ENCODE peak calls at places on chromosomes 13 and 19, in seven cellular contexts. X is CD8-positive, alpha-beta memory T cell; O is EL; L is activated effector memory CD4-positive, alpha-beta T cell treated with Interleukin-2 at 50 U/mL for 16 hours; B is GM12892; R is stimulated activated CD8-positive, alpha-beta memory T cell treated with anti-CD3 and anti-CD28 coated beads, Interleukin-15, amount 100 ng/mL, for 24 hours; G is suprapubic skin. I is an unnamed sample.

GRCh38 chr13:77016888-77017623 is 9.9 kb downstream of the FBXL3 start:
- DNase-seq in O (no peak), X (no peak), L (no peak), B (no peak), R (no peak), G (no peak), I (no peak)

GRCh38 chr13:101631403-101631802 is 178.9 kb downstream of the ITGBL1 start:
- DNase-seq in R (no peak), G (no peak), O (no peak), L (no peak), X (no peak), B (no peak), I (no peak)

GRCh38 chr13:97879646-97880297 is 73.7 kb upstream of the IPO5 start:
- DNase-seq in X (no peak), R (no peak), B (no peak), G (no peak), O (peak), L (no peak), I (peak)

GRCh38 chr13:43085545-43085944 is 62.2 kb downstream of the DNAJC15 start:
- DNase-seq in L (no peak), O (peak), R (no peak), B (no peak), X (no peak), G (no peak), I (peak)

GRCh38 chr13:110233181-110233641 is 73.7 kb downstream of the COL4A1 start:
- DNase-seq in L (no peak), G (no peak), B (no peak), X (no peak), R (no peak), O (peak), I (peak)

GRCh38 chr19:1313695-1314613 is 28.3 kb downstream of the EFNA2 start:
- DNase-seq in O (no peak), G (no peak), R (no peak), B (no peak), X (no peak), L (no peak), I (no peak)

GRCh38 chr19:29662604-29663404 is 2.5 kb upstream of the PLEKHF1 start:
- DNase-seq in G (peak), X (no peak), O (peak), L (no peak), R (no peak), B (no peak), I (peak)

GRCh38 chr13:24614306-24615080 is 65.7 kb upstream of the ATP12A start:
- DNase-seq in L (no peak), G (no peak), R (no peak), O (no peak), X (no peak), B (no peak), I (no peak)

GRCh38 chr13:99150575-99151370 is 49.9 kb upstream of the UBAC2 start:
- DNase-seq in O (peak), B (no peak), R (no peak), L (no peak), X (no peak), G (no peak), I (no peak)

GRCh38 chr13:89571676-89572075 is 1775.8 kb upstream of the MIR17HG start:
- DNase-seq in R (no peak), L (no peak), O (no peak), X (no peak), G (no peak), B (no peak), I (no peak)

GRCh38 chr13:77312311-77312710 is 14.6 kb downstream of the MYCBP2 start:
- DNase-seq in B (no peak), O (no peak), G (no peak), L (no peak), R (no peak), X (no peak), I (no peak)

GRCh38 chr19:30522359-30522758 is 150.2 kb downstream of the ZNF536 start:
- DNase-seq in B (no peak), L (no peak), R (no peak), O (no peak), G (no peak), X (no peak), I (no peak)